ENCODE peak calls at places on chromosomes 2 and 18, in nine cellular contexts. K is activated T-helper 9 cell treated with anti-CD3 and anti-CD28 coated beads, Interleukin-2, amount 50 U/mL, for 16 hours; H is left kidney; V is NCI-H1436; M is ascending aorta; P is ovary; Q is epithelial cell of esophagus; Z is activated T-cell treated with anti-CD3 and anti-CD28 coated beads for 1 hour; T is retina. E is an unnamed sample.

GRCh38 chr2:230713331-230714121 is 884 bp downstream of the CAB39 start:
- DNase-seq in Z (peak), V (no peak), T (peak), P (peak), Q (peak), M (no peak), H (peak), K (peak), E (no peak)

GRCh38 chr18:55001625-55002024 is 42.4 kb upstream of the CCDC68 start:
- DNase-seq in V (no peak), P (no peak), K (no peak), H (peak), M (no peak), T (no peak), Z (no peak), Q (peak), E (no peak)

GRCh38 chr18:49910986-49911385 is 97.7 kb upstream of the ACAA2 start:
- DNase-seq in Q (no peak), M (no peak), V (no peak), P (no peak), Z (no peak), H (no peak), T (no peak), K (no peak), E (no peak)

GRCh38 chr2:232526296-232527055 is 516 bp downstream of the CHRND start:
- DNase-seq in T (peak), Q (no peak), Z (no peak), H (peak), V (no peak), K (no peak), P (no peak), M (no peak), E (no peak)

GRCh38 chr18:48229445-48230052 is 179.6 kb downstream of the ZBTB7C start:
- DNase-seq in Q (no peak), H (peak), T (no peak), M (no peak), P (no peak), K (no peak), Z (no peak), V (no peak), E (no peak)

GRCh38 chr18:46733872-46734271 is 23.0 kb downstream of the ST8SIA5 start:
- DNase-seq in Q (no peak), H (no peak), V (no peak), Z (no peak), P (no peak), K (no peak), T (no peak), M (no peak), E (no peak)

GRCh38 chr2:100422320-100422719 is 4.9 kb upstream of the CHST10 start:
- DNase-seq in Z (no peak), P (no peak), K (no peak), M (no peak), Q (peak), V (no peak), H (peak), T (peak), E (no peak)

GRCh38 chr2:113848758-113849460 is 41.0 kb upstream of the ACTR3 start:
- DNase-seq in V (no peak), K (no peak), M (no peak), Q (peak), Z (no peak), T (no peak), H (no peak), P (no peak), E (no peak)

GRCh38 chr2:190529486-190530104 is 4.9 kb downstream of the NEMP2 start:
- DNase-seq in V (no peak), K (no peak), H (no peak), M (no peak), Q (no peak), Z (no peak), T (no peak), P (no peak), E (no peak)

GRCh38 chr2:239495175-239495574 is 94.4 kb upstream of the HDAC4 start:
- DNase-seq in V (no peak), Z (no peak), K (no peak), P (no peak), M (no peak), H (no peak), T (no peak), Q (no peak), E (no peak)

GRCh38 chr2:188369365-188369764 is 77.7 kb downstream of the GULP1 start:
- DNase-seq in H (peak), V (peak), Q (peak), T (peak), K (no peak), M (no peak), Z (no peak), P (no peak), E (no peak)

GRCh38 chr2:158893057-158893456 is 75.4 kb upstream of the TANC1 start:
- DNase-seq in T (peak), Q (peak), H (peak), Z (no peak), K (no peak), V (no peak), M (no peak), P (no peak), E (no peak)

GRCh38 chr2:119741868-119742267 is 17.9 kb upstream of the PTPN4 start:
- DNase-seq in V (no peak), Z (no peak), H (no peak), K (no peak), T (no peak), M (no peak), P (no peak), Q (peak), E (no peak)

GRCh38 chr2:157413342-157414035 is 30.4 kb downstream of the CYTIP start:
- DNase-seq in T (no peak), Q (no peak), Z (no peak), M (no peak), V (no peak), P (no peak), H (no peak), K (no peak), E (peak)

GRCh38 chr2:241393524-241394196 is 37.6 kb downstream of the FARP2 start:
- DNase-seq in Z (no peak), V (no peak), M (no peak), K (no peak), Q (no peak), T (peak), P (no peak), H (no peak), E (no peak)

GRCh38 chr2:234741976-234742375 is 209.8 kb upstream of the SH3BP4 start:
- DNase-seq in T (no peak), M (no peak), Q (peak), Z (no peak), P (no peak), V (no peak), H (no peak), K (no peak), E (no peak)

GRCh38 chr2:237685408-237685807 is 58.0 kb downstream of the LRRFIP1 start:
- DNase-seq in P (no peak), K (no peak), Z (no peak), T (no peak), Q (peak), M (no peak), H (peak), V (no peak), E (no peak)

GRCh38 chr18:54247488-54248175 is 21.7 kb upstream of the POLI start:
- DNase-seq in Z (no peak), T (no peak), V (peak), H (peak), P (no peak), K (no peak), Q (peak), M (no peak), E (no peak)

GRCh38 chr18:2534906-2535305 is 36.4 kb downstream of the METTL4 start:
- DNase-seq in M (no peak), T (no peak), H (no peak), K (no peak), P (no peak), Q (no peak), Z (no peak), V (no peak), E (no peak)

GRCh38 chr2:104872034-104872865 is 18.3 kb downstream of the POU3F3 start:
- DNase-seq in Z (no peak), M (no peak), H (peak), K (no peak), P (no peak), Q (no peak), V (no peak), T (peak), E (no peak)

GRCh38 chr2:152243723-152244122 is 68.2 kb upstream of the STAM2 start:
- DNase-seq in Q (no peak), T (peak), M (no peak), H (no peak), P (no peak), Z (no peak), K (no peak), V (no peak), E (no peak)

GRCh38 chr2:207231106-207231860 is 65.5 kb upstream of the KLF7 start:
- DNase-seq in K (no peak), V (peak), T (peak), H (no peak), P (no peak), Q (peak), Z (no peak), M (no peak), E (no peak)

GRCh38 chr18:36448384-36449290 is 151.1 kb downstream of the FHOD3 start:
- DNase-seq in Z (no peak), H (peak), Q (no peak), M (no peak), V (no peak), K (no peak), P (no peak), T (no peak), E (no peak)

GRCh38 chr2:205198130-205198505 is 484.2 kb upstream of the NRP2 start:
- DNase-seq in P (no peak), H (peak), Z (no peak), V (no peak), T (no peak), M (no peak), K (no peak), Q (no peak), E (no peak)

GRCh38 chr2:181177376-181177775 is 197.0 kb downstream of the UBE2E3 start:
- DNase-seq in M (no peak), T (no peak), P (no peak), K (no peak), Z (no peak), H (no peak), V (no peak), Q (no peak), E (no peak)

GRCh38 chr2:74822771-74823283 is 11.1 kb upstream of the HK2 start:
- DNase-seq in Z (no peak), M (no peak), Q (no peak), V (no peak), K (no peak), H (no peak), T (no peak), P (no peak), E (no peak)

GRCh38 chr2:235078914-235079472 is 127.2 kb downstream of the SH3BP4 start:
- DNase-seq in Z (no peak), P (no peak), H (no peak), K (no peak), Q (no peak), M (no peak), V (no peak), T (no peak), E (no peak)

GRCh38 chr2:206160807-206161179 is 1.1 kb downstream of the EEF1B2 start:
- DNase-seq in H (no peak), P (no peak), T (no peak), Q (no peak), M (no peak), K (no peak), V (no peak), Z (no peak), E (no peak)

GRCh38 chr2:52416340-52416739 is 1351.3 kb upstream of the CHAC2 start:
- DNase-seq in H (peak), Z (no peak), K (no peak), Q (peak), T (peak), P (no peak), M (no peak), V (no peak), E (no peak)

GRCh38 chr2:9214866-9215265 is 8.3 kb downstream of the ASAP2 start:
- DNase-seq in H (no peak), Q (no peak), P (no peak), T (no peak), K (no peak), M (no peak), V (no peak), Z (no peak), E (no peak)

GRCh38 chr2:2046497-2046896 is 284.6 kb downstream of the MYT1L start:
- DNase-seq in K (no peak), P (no peak), V (no peak), M (no peak), Q (no peak), H (no peak), Z (no peak), T (no peak), E (no peak)

GRCh38 chr18:41721103-41721502 is 233.9 kb upstream of the PIK3C3 start:
- DNase-seq in K (no peak), Q (no peak), T (peak), M (no peak), H (no peak), Z (no peak), V (no peak), P (no peak), E (no peak)

GRCh38 chr2:177239934-177240600 is 24.5 kb downstream of the NFE2L2 start:
- DNase-seq in H (peak), M (no peak), V (no peak), P (no peak), K (no peak), T (no peak), Z (no peak), Q (peak), E (peak)

GRCh38 chr2:6401301-6401700 is 464.4 kb downstream of the CMPK2 start:
- DNase-seq in T (no peak), M (no peak), P (no peak), V (no peak), K (no peak), H (no peak), Z (no peak), Q (no peak), E (no peak)

GRCh38 chr2:60957224-60957623 is 60.3 kb upstream of the PEX13 start:
- DNase-seq in V (no peak), Q (peak), Z (no peak), P (no peak), T (no peak), K (no peak), M (no peak), H (no peak), E (no peak)

GRCh38 chr2:151437630-151438029 is 27.9 kb downstream of the RIF1 start:
- DNase-seq in Q (peak), K (no peak), H (peak), M (no peak), Z (no peak), V (no peak), T (peak), P (no peak), E (no peak)

GRCh38 chr2:21103274-21103891 is 20.4 kb upstream of the TDRD15 start:
- DNase-seq in V (peak), T (no peak), Z (no peak), P (no peak), K (no peak), H (peak), M (no peak), Q (no peak), E (no peak)

E was measured in GM12878.